ENCODE peak calls at places on chromosomes 12 and 14, in seven cellular contexts. One of them, this sample, is unnamed. For H3K9me3 and H3K4me1, the result is how much of the 10 kb centered on the place peaks cover.

GRCh38 chr12:25074113-25074512 is 120.8 kb downstream of the DNAI7 start:
- DNase-seq in naive thymus-derived CD4-positive, alpha-beta T cell: no peak
- DNase-seq in heart left ventricle: no peak
- DNase-seq in fibroblast of lung: no peak
- DNase-seq in GM12878: no peak
- DNase-seq in stomach: no peak
- DNase-seq in Karpas-422: no peak
- DNase-seq in this sample: no peak

GRCh38 chr12:116125981-116126566 is 151.4 kb downstream of the MED13L start:
- DNase-seq in naive thymus-derived CD4-positive, alpha-beta T cell: no peak
- DNase-seq in heart left ventricle: no peak
- DNase-seq in fibroblast of lung: peak
- DNase-seq in GM12878: no peak
- DNase-seq in stomach: no peak
- DNase-seq in Karpas-422: no peak
- DNase-seq in this sample: no peak

GRCh38 chr12:50841654-50842531 is 833 bp upstream of the TMPRSS12 start:
- DNase-seq in naive thymus-derived CD4-positive, alpha-beta T cell: no peak
- DNase-seq in heart left ventricle: no peak
- DNase-seq in fibroblast of lung: no peak
- DNase-seq in GM12878: no peak
- DNase-seq in stomach: no peak
- DNase-seq in Karpas-422: no peak
- DNase-seq in this sample: no peak

GRCh38 chr12:94168041-94168440 is 19.7 kb downstream of the PLXNC1 start:
- DNase-seq in naive thymus-derived CD4-positive, alpha-beta T cell: no peak
- DNase-seq in heart left ventricle: no peak
- DNase-seq in fibroblast of lung: no peak
- DNase-seq in GM12878: no peak
- DNase-seq in stomach: no peak
- DNase-seq in Karpas-422: no peak
- DNase-seq in this sample: no peak

GRCh38 chr14:76259029-76259735 is 107.5 kb downstream of the GPATCH2L start:
- DNase-seq in naive thymus-derived CD4-positive, alpha-beta T cell: no peak
- DNase-seq in heart left ventricle: no peak
- DNase-seq in fibroblast of lung: no peak
- DNase-seq in GM12878: no peak
- DNase-seq in stomach: no peak
- DNase-seq in Karpas-422: no peak
- DNase-seq in this sample: no peak

GRCh38 chr12:68733661-68734071 is 12.3 kb upstream of the SLC35E3 start:
- DNase-seq in naive thymus-derived CD4-positive, alpha-beta T cell: no peak
- DNase-seq in heart left ventricle: no peak
- DNase-seq in fibroblast of lung: peak
- DNase-seq in GM12878: no peak
- DNase-seq in stomach: no peak
- DNase-seq in Karpas-422: no peak
- DNase-seq in this sample: no peak

GRCh38 chr12:44972746-44973421 is 78.0 kb downstream of the DBX2 start:
- DNase-seq in naive thymus-derived CD4-positive, alpha-beta T cell: no peak
- DNase-seq in heart left ventricle: no peak
- DNase-seq in fibroblast of lung: peak
- DNase-seq in GM12878: no peak
- DNase-seq in stomach: no peak
- DNase-seq in Karpas-422: peak
- DNase-seq in this sample: no peak

GRCh38 chr12:55816876-55817351 is 610 bp downstream of the SARNP start:
- DNase-seq in naive thymus-derived CD4-positive, alpha-beta T cell: no peak
- DNase-seq in heart left ventricle: no peak
- DNase-seq in fibroblast of lung: no peak
- DNase-seq in GM12878: no peak
- DNase-seq in stomach: no peak
- DNase-seq in Karpas-422: peak
- DNase-seq in this sample: no peak

GRCh38 chr14:79584679-79585078 is 626.6 kb downstream of the DIO2 start:
- DNase-seq in naive thymus-derived CD4-positive, alpha-beta T cell: no peak
- DNase-seq in heart left ventricle: no peak
- DNase-seq in fibroblast of lung: peak
- DNase-seq in GM12878: no peak
- DNase-seq in stomach: no peak
- DNase-seq in Karpas-422: no peak
- DNase-seq in this sample: no peak

GRCh38 chr12:131432532-131433260 is 278.2 kb upstream of the SFSWAP start:
- DNase-seq in naive thymus-derived CD4-positive, alpha-beta T cell: no peak
- DNase-seq in heart left ventricle: no peak
- DNase-seq in fibroblast of lung: no peak
- DNase-seq in GM12878: peak
- DNase-seq in stomach: peak
- DNase-seq in Karpas-422: no peak
- DNase-seq in this sample: no peak

GRCh38 chr14:105148604-105149145 is 19.9 kb downstream of the JAG2 start:
- DNase-seq in naive thymus-derived CD4-positive, alpha-beta T cell: no peak
- DNase-seq in heart left ventricle: no peak
- DNase-seq in fibroblast of lung: no peak
- DNase-seq in GM12878: no peak
- DNase-seq in stomach: no peak
- DNase-seq in Karpas-422: no peak
- DNase-seq in this sample: no peak

GRCh38 chr14:76091036-76091435 is 60.7 kb upstream of the GPATCH2L start:
- DNase-seq in naive thymus-derived CD4-positive, alpha-beta T cell: no peak
- DNase-seq in heart left ventricle: peak
- DNase-seq in fibroblast of lung: no peak
- DNase-seq in GM12878: no peak
- DNase-seq in stomach: no peak
- DNase-seq in Karpas-422: peak
- DNase-seq in this sample: peak

GRCh38 chr12:27109339-27110023 is 27.1 kb upstream of the C12orf71 start:
- DNase-seq in naive thymus-derived CD4-positive, alpha-beta T cell: no peak
- DNase-seq in heart left ventricle: no peak
- DNase-seq in fibroblast of lung: peak
- DNase-seq in GM12878: no peak
- DNase-seq in stomach: no peak
- DNase-seq in Karpas-422: peak
- DNase-seq in this sample: no peak

GRCh38 chr14:97920201-97920600 is 1123.0 kb downstream of the VRK1 start:
- DNase-seq in naive thymus-derived CD4-positive, alpha-beta T cell: no peak
- DNase-seq in heart left ventricle: no peak
- DNase-seq in fibroblast of lung: no peak
- DNase-seq in GM12878: no peak
- DNase-seq in stomach: no peak
- DNase-seq in Karpas-422: no peak
- DNase-seq in this sample: no peak

GRCh38 chr14:97916100-97916499 is 1118.9 kb downstream of the VRK1 start:
- DNase-seq in naive thymus-derived CD4-positive, alpha-beta T cell: no peak
- DNase-seq in heart left ventricle: no peak
- DNase-seq in fibroblast of lung: no peak
- DNase-seq in GM12878: no peak
- DNase-seq in stomach: no peak
- DNase-seq in Karpas-422: no peak
- DNase-seq in this sample: no peak

GRCh38 chr14:97916669-97917068 is 1119.5 kb downstream of the VRK1 start:
- DNase-seq in naive thymus-derived CD4-positive, alpha-beta T cell: no peak
- DNase-seq in heart left ventricle: no peak
- DNase-seq in fibroblast of lung: no peak
- DNase-seq in GM12878: no peak
- DNase-seq in stomach: no peak
- DNase-seq in Karpas-422: no peak
- DNase-seq in this sample: no peak

GRCh38 chr14:97917169-97917568 is 1120.0 kb downstream of the VRK1 start:
- DNase-seq in naive thymus-derived CD4-positive, alpha-beta T cell: no peak
- DNase-seq in heart left ventricle: no peak
- DNase-seq in fibroblast of lung: no peak
- DNase-seq in GM12878: no peak
- DNase-seq in stomach: no peak
- DNase-seq in Karpas-422: no peak
- DNase-seq in this sample: no peak
- H3K9me3 ChIP-seq in naive thymus-derived CD4-positive, alpha-beta T cell: under half
- H3K9me3 ChIP-seq in heart left ventricle: under half
- H3K9me3 ChIP-seq in fibroblast of lung: under half
- H3K9me3 ChIP-seq in GM12878: under half
- H3K9me3 ChIP-seq in stomach: under half
- H3K9me3 ChIP-seq in Karpas-422: under half
- H3K9me3 ChIP-seq in this sample: under half

DNA sequence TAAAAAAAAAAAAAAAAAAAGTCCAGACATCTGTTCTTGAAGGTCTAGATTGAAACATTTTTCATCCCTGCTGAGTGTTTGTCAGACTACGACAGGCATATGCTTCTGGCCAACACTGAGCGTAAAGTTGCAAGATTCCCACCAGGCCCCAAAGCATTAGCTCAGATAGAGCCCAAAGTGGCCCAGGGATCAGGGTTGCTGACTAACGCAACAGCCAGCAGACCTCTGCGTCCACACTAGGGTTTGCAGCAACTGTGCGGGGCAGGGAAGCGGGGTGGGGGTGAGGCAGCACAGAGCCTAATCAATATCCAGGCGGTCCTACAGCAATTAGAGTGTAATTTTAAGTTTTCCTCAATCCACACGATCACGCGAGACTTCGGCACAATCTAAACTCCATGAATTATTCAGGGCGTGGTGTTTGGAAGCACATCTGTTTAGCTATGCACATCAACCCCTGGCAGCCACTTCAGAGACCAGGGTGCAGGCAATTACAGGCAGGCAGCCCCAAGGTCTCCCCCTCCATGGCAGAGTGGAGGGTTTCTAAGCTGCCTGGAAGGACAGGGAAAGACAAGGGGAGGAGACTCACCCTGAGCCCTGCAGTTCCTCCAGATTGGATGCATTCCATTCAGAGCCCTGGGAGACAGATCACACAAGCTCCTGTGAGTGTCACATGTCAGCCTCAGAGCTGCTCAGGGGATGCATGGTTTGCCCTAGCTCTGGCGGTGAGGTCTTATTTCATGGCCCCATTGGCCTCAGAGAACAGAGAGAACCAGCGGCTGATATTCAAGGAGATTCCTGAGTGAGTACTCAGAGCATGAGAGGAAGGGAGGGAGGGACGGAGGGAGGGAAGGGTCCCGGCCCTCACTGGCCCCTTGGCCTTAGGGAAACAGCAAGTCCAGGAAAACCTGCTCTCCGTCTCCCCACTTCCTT is 55.4 kb downstream of the SSH1 start:
- DNase-seq in naive thymus-derived CD4-positive, alpha-beta T cell: no peak
- DNase-seq in heart left ventricle: peak
- DNase-seq in fibroblast of lung: peak
- DNase-seq in GM12878: no peak
- DNase-seq in stomach: no peak
- DNase-seq in Karpas-422: no peak
- DNase-seq in this sample: no peak
- H3K4me1 ChIP-seq in naive thymus-derived CD4-positive, alpha-beta T cell: under half
- H3K4me1 ChIP-seq in heart left ventricle: half or more
- H3K4me1 ChIP-seq in fibroblast of lung: half or more
- H3K4me1 ChIP-seq in GM12878: under half
- H3K4me1 ChIP-seq in stomach: half or more
- H3K4me1 ChIP-seq in Karpas-422: under half
- H3K4me1 ChIP-seq in this sample: under half

GRCh38 chr14:40652089-40652691 is 954.5 kb upstream of the LRFN5 start:
- DNase-seq in naive thymus-derived CD4-positive, alpha-beta T cell: no peak
- DNase-seq in heart left ventricle: no peak
- DNase-seq in fibroblast of lung: no peak
- DNase-seq in GM12878: no peak
- DNase-seq in stomach: no peak
- DNase-seq in Karpas-422: no peak
- DNase-seq in this sample: no peak

DNA sequence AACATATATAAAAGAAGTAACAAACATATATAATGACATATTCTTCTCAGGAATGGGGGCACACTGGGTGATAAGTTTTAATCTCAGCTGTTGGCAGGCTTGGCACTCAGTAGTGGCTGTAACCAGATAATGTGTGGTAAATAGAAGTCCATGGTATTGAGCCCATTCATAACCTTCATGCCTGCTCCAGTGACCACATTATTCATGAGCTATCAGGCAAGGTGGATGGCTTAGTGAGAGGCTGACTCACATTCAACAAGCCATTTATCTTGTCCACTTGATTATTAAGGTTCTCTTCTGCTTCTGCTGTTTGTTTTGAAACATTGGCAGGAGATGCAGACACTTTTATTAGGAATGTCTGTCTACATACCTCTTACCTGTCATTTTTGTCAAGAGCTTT is 950.4 kb upstream of the LRFN5 start:
- DNase-seq in naive thymus-derived CD4-positive, alpha-beta T cell: no peak
- DNase-seq in heart left ventricle: no peak
- DNase-seq in fibroblast of lung: no peak
- DNase-seq in GM12878: no peak
- DNase-seq in stomach: no peak
- DNase-seq in Karpas-422: no peak
- DNase-seq in this sample: no peak
- H3K9me3 ChIP-seq in naive thymus-derived CD4-positive, alpha-beta T cell: under half
- H3K9me3 ChIP-seq in heart left ventricle: under half
- H3K9me3 ChIP-seq in fibroblast of lung: under half
- H3K9me3 ChIP-seq in GM12878: under half
- H3K9me3 ChIP-seq in stomach: under half
- H3K9me3 ChIP-seq in Karpas-422: under half
- H3K9me3 ChIP-seq in this sample: under half

DNA sequence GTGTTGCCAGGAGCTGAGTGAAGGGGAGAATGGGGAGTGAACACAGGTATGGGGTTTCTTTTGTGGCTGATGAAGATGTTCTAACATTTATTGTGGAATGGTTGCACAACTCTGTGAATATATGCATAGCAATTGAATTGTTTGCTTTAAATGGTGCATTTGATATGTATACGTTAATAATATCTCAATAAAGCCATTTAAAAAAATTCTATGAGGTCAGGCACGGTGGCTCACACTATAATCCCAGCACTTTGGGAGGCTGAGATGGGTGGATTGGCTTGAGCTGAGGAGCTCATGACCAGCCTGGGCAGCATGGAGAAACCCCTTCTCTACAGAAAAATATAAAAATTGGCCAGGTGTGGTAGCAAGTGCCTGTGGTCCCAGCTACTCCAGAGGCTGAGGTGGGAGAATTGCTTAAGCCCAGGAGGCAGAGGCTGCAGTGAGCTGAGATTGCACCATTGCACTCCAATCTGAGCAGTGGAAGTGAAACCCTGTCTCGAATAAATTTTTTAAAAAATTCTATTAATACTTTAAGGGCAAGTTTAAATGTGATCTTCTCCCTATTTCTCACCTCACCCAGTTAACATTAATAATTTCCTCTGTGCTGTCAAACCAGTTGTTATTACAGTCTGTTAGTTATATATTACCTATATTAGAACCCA is 65.3 kb downstream of the DENND5B start:
- DNase-seq in naive thymus-derived CD4-positive, alpha-beta T cell: no peak
- DNase-seq in heart left ventricle: no peak
- DNase-seq in fibroblast of lung: no peak
- DNase-seq in GM12878: no peak
- DNase-seq in stomach: no peak
- DNase-seq in Karpas-422: peak
- DNase-seq in this sample: no peak
- H3K4me1 ChIP-seq in naive thymus-derived CD4-positive, alpha-beta T cell: under half
- H3K4me1 ChIP-seq in heart left ventricle: under half
- H3K4me1 ChIP-seq in fibroblast of lung: under half
- H3K4me1 ChIP-seq in GM12878: under half
- H3K4me1 ChIP-seq in stomach: under half
- H3K4me1 ChIP-seq in Karpas-422: under half
- H3K4me1 ChIP-seq in this sample: under half